ENCODE peak calls at places on chromosome X, in seven cellular contexts. One of them, this sample, is unnamed.

GRCh38 chrX:31392541-31392940 is 320.7 kb upstream of the FTHL17 start:
- DNase-seq in astrocyte: peak; percentile 22
- DNase-seq in uterus: no peak
- DNase-seq in hepatocyte: no peak
- DNase-seq in stomach: no peak
- DNase-seq in MM.1S: no peak
- DNase-seq in OCI-LY7: no peak
- DNase-seq in this sample: no peak

GRCh38 chrX:74349387-74349786 is 45.4 kb downstream of the ZCCHC13 start:
- DNase-seq in hepatocyte: no peak
- DNase-seq in MM.1S: no peak
- DNase-seq in uterus: no peak
- DNase-seq in astrocyte: peak; percentile 85
- DNase-seq in OCI-LY7: no peak
- DNase-seq in stomach: no peak
- DNase-seq in this sample: no peak

GRCh38 chrX:150198776-150199175 is 164.3 kb upstream of the MAMLD1 start:
- DNase-seq in hepatocyte: no peak
- DNase-seq in stomach: no peak
- DNase-seq in uterus: no peak
- DNase-seq in astrocyte: no peak
- DNase-seq in OCI-LY7: no peak
- DNase-seq in MM.1S: no peak
- DNase-seq in this sample: no peak

GRCh38 chrX:134416106-134416505 is 43.9 kb upstream of the HPRT1 start:
- DNase-seq in OCI-LY7: no peak
- DNase-seq in stomach: no peak
- DNase-seq in astrocyte: no peak
- DNase-seq in uterus: no peak
- DNase-seq in MM.1S: no peak
- DNase-seq in hepatocyte: no peak
- DNase-seq in this sample: no peak

GRCh38 chrX:107654778-107655761 is 26.8 kb downstream of the PRPS1 start:
- DNase-seq in stomach: peak; percentile 61
- DNase-seq in MM.1S: no peak
- DNase-seq in OCI-LY7: peak; percentile 67
- DNase-seq in hepatocyte: peak; percentile 88
- DNase-seq in uterus: peak; percentile 50
- DNase-seq in astrocyte: peak; percentile 87
- DNase-seq in this sample: peak; percentile 35

GRCh38 chrX:87679849-87680248 is 162.2 kb downstream of the KLHL4 start:
- DNase-seq in uterus: no peak
- DNase-seq in OCI-LY7: no peak
- DNase-seq in MM.1S: no peak
- DNase-seq in hepatocyte: no peak
- DNase-seq in astrocyte: no peak
- DNase-seq in stomach: no peak
- DNase-seq in this sample: no peak

GRCh38 chrX:122219735-122220134 is 964.3 kb upstream of the GRIA3 start:
- DNase-seq in uterus: no peak
- DNase-seq in astrocyte: no peak
- DNase-seq in stomach: no peak
- DNase-seq in MM.1S: no peak
- DNase-seq in OCI-LY7: no peak
- DNase-seq in hepatocyte: no peak
- DNase-seq in this sample: no peak

GRCh38 chrX:69029696-69030245 is 135.5 kb downstream of the PJA1 start:
- DNase-seq in OCI-LY7: no peak
- DNase-seq in MM.1S: no peak
- DNase-seq in uterus: no peak
- DNase-seq in astrocyte: no peak
- DNase-seq in hepatocyte: no peak
- DNase-seq in stomach: no peak
- DNase-seq in this sample: no peak

GRCh38 chrX:45743081-45743533 is 542.4 kb upstream of the DIPK2B start:
- DNase-seq in stomach: no peak
- DNase-seq in astrocyte: peak; percentile 52
- DNase-seq in uterus: no peak
- DNase-seq in OCI-LY7: no peak
- DNase-seq in hepatocyte: no peak
- DNase-seq in MM.1S: no peak
- DNase-seq in this sample: no peak

GRCh38 chrX:154409222-154409871 is at the start of gene DNASE1L1:
- DNase-seq in stomach: peak; percentile 90
- DNase-seq in astrocyte: peak; percentile 82
- DNase-seq in MM.1S: peak; percentile 69
- DNase-seq in OCI-LY7: no peak
- DNase-seq in hepatocyte: peak; percentile 90
- DNase-seq in uterus: peak; percentile 85
- DNase-seq in this sample: peak; percentile 87

GRCh38 chrX:34654939-34655338 is 2.1 kb downstream of the TMEM47 start:
- DNase-seq in astrocyte: no peak
- DNase-seq in OCI-LY7: no peak
- DNase-seq in stomach: no peak
- DNase-seq in uterus: no peak
- DNase-seq in MM.1S: no peak
- DNase-seq in hepatocyte: no peak
- DNase-seq in this sample: no peak

GRCh38 chrX:110287605-110288004 is 30.3 kb downstream of the AMMECR1 start:
- DNase-seq in MM.1S: no peak
- DNase-seq in OCI-LY7: no peak
- DNase-seq in stomach: no peak
- DNase-seq in hepatocyte: no peak
- DNase-seq in uterus: no peak
- DNase-seq in astrocyte: no peak
- DNase-seq in this sample: no peak

GRCh38 chrX:153687121-153688039 is at the start of gene SLC6A8:
- DNase-seq in stomach: peak; percentile 74
- DNase-seq in hepatocyte: peak; percentile 81
- DNase-seq in MM.1S: peak; percentile 33
- DNase-seq in OCI-LY7: peak; percentile 31
- DNase-seq in astrocyte: peak; percentile 26
- DNase-seq in uterus: peak; percentile 78
- DNase-seq in this sample: peak; percentile 77

GRCh38 chrX:67585401-67585800 is 41.6 kb downstream of the AR start:
- DNase-seq in MM.1S: no peak
- DNase-seq in OCI-LY7: no peak
- DNase-seq in uterus: no peak
- DNase-seq in astrocyte: no peak
- DNase-seq in hepatocyte: no peak
- DNase-seq in stomach: no peak
- DNase-seq in this sample: no peak

GRCh38 chrX:30822068-30822671 is 66.9 kb downstream of the TAB3 start:
- DNase-seq in hepatocyte: peak; percentile 7
- DNase-seq in uterus: no peak
- DNase-seq in stomach: no peak
- DNase-seq in astrocyte: no peak
- DNase-seq in OCI-LY7: peak; percentile 51
- DNase-seq in MM.1S: peak; percentile 36
- DNase-seq in this sample: no peak

GRCh38 chrX:136147320-136147901 is at the start of gene FHL1:
- DNase-seq in OCI-LY7: peak; percentile 4
- DNase-seq in astrocyte: no peak
- DNase-seq in MM.1S: peak; percentile 47
- DNase-seq in uterus: peak; percentile 79
- DNase-seq in stomach: peak; percentile 57
- DNase-seq in hepatocyte: peak; percentile 40
- DNase-seq in this sample: peak; percentile 24

GRCh38 chrX:101337776-101338271 is 10.7 kb downstream of the TIMM8A start:
- DNase-seq in astrocyte: no peak
- DNase-seq in MM.1S: no peak
- DNase-seq in uterus: no peak
- DNase-seq in OCI-LY7: no peak
- DNase-seq in hepatocyte: no peak
- DNase-seq in stomach: no peak
- DNase-seq in this sample: no peak

GRCh38 chrX:7059214-7059838 is 88.2 kb upstream of the STS start:
- DNase-seq in hepatocyte: no peak
- DNase-seq in stomach: no peak
- DNase-seq in MM.1S: peak; percentile 90
- DNase-seq in astrocyte: no peak
- DNase-seq in OCI-LY7: no peak
- DNase-seq in uterus: no peak
- DNase-seq in this sample: no peak

GRCh38 chrX:31126205-31126604 is 54.4 kb upstream of the FTHL17 start:
- DNase-seq in MM.1S: no peak
- DNase-seq in hepatocyte: no peak
- DNase-seq in astrocyte: peak; percentile 81
- DNase-seq in OCI-LY7: no peak
- DNase-seq in uterus: no peak
- DNase-seq in stomach: no peak
- DNase-seq in this sample: peak; percentile 59

GRCh38 chrX:153739754-153740486 is 15.3 kb downstream of the ABCD1 start:
- DNase-seq in MM.1S: no peak
- DNase-seq in astrocyte: no peak
- DNase-seq in uterus: no peak
- DNase-seq in OCI-LY7: no peak
- DNase-seq in stomach: no peak
- DNase-seq in hepatocyte: no peak
- DNase-seq in this sample: no peak

GRCh38 chrX:46703980-46704379 is 54.9 kb downstream of the SLC9A7 start:
- DNase-seq in MM.1S: no peak
- DNase-seq in hepatocyte: no peak
- DNase-seq in uterus: no peak
- DNase-seq in astrocyte: no peak
- DNase-seq in stomach: no peak
- DNase-seq in OCI-LY7: peak; percentile 38
- DNase-seq in this sample: no peak

GRCh38 chrX:23901805-23902204 is 5.9 kb downstream of the APOO start:
- DNase-seq in uterus: peak; percentile 59
- DNase-seq in MM.1S: peak; percentile 50
- DNase-seq in astrocyte: peak; percentile 54
- DNase-seq in stomach: peak; percentile 39
- DNase-seq in hepatocyte: peak; percentile 90
- DNase-seq in OCI-LY7: peak; percentile 71
- DNase-seq in this sample: peak; percentile 68

GRCh38 chrX:13688384-13688771 is 550 bp upstream of the RAB9A start:
- DNase-seq in astrocyte: no peak
- DNase-seq in hepatocyte: no peak
- DNase-seq in OCI-LY7: no peak
- DNase-seq in uterus: no peak
- DNase-seq in stomach: no peak
- DNase-seq in MM.1S: no peak
- DNase-seq in this sample: no peak

GRCh38 chrX:38206542-38206941 is 14.1 kb downstream of the SRPX start:
- DNase-seq in stomach: no peak
- DNase-seq in MM.1S: no peak
- DNase-seq in hepatocyte: no peak
- DNase-seq in uterus: no peak
- DNase-seq in OCI-LY7: no peak
- DNase-seq in astrocyte: no peak
- DNase-seq in this sample: no peak

GRCh38 chrX:103774070-103774642 is 2.5 kb upstream of the PLP1 start:
- DNase-seq in hepatocyte: peak; percentile 27
- DNase-seq in MM.1S: peak; percentile 10
- DNase-seq in OCI-LY7: peak; percentile 7
- DNase-seq in stomach: no peak
- DNase-seq in astrocyte: no peak
- DNase-seq in uterus: peak; percentile 14
- DNase-seq in this sample: no peak
- H3K4me1 ChIP-seq in hepatocyte: no peaks in the 10 kb centered on the region
- H3K4me1 ChIP-seq in MM.1S: no peaks in the 10 kb centered on the region
- H3K4me1 ChIP-seq in OCI-LY7: no peaks in the 10 kb centered on the region
- H3K4me1 ChIP-seq in stomach: no peaks in the 10 kb centered on the region
- H3K4me1 ChIP-seq in astrocyte: peaks cover 1% of the 10 kb centered on the region
- H3K4me1 ChIP-seq in uterus: no peaks in the 10 kb centered on the region
- H3K4me1 ChIP-seq in this sample: no peaks in the 10 kb centered on the region

DNA sequence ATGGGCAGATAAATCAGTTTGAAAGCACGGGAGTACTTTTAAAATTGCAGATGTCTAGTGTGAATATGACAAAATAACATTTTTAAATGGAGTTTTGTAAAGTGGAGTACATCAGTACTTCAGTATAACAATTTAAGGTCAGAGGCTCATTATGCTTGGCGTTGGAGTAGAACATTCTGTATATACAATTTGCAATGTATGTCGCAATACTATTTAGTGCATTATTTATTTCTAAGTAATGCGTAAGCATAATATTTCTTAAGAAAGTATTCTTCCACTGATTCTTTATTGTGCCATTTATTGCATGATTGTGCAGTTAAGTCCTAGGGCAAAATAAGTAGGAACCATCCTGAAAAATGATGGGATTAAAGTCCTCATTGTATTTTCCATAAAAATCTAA is 461.6 kb downstream of the AFF2 start:
- DNase-seq in astrocyte: no peak
- DNase-seq in uterus: no peak
- DNase-seq in hepatocyte: no peak
- DNase-seq in MM.1S: no peak
- DNase-seq in stomach: no peak
- DNase-seq in OCI-LY7: no peak
- DNase-seq in this sample: no peak
- TF ChIP-seq CTCF in astrocyte: no peak
- TF ChIP-seq CTCF in uterus: no peak
- TF ChIP-seq CTCF in hepatocyte: no peak
- TF ChIP-seq CTCF in MM.1S: no peak
- TF ChIP-seq CTCF in stomach: no peak
- TF ChIP-seq CTCF in OCI-LY7: no peak
- TF ChIP-seq CTCF in this sample: no peak

DNA sequence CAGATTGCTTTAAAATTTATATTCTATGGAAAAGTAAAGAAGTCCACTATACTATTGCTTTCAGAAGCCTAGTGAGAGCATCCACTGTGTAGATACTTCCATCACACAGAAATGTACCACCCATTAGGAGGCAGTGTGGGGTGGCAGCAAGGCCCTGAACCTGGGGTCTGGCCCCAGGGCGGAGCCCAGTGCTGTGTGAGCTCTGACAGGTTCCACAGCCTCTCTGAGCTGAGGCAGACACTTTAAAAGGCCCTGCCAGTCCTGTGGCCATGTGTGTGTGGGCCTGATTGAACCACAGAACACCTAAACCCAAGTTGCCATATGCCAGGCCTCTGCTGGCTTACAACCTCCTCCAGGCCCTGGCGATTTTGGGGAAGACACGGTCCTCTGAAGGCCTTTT is 49.2 kb downstream of the PHKA2 start:
- DNase-seq in astrocyte: no peak
- DNase-seq in stomach: no peak
- DNase-seq in uterus: no peak
- DNase-seq in OCI-LY7: no peak
- DNase-seq in MM.1S: no peak
- DNase-seq in hepatocyte: no peak
- DNase-seq in this sample: no peak
- H3K27ac ChIP-seq in astrocyte: no peak overlapping the region
- H3K27ac ChIP-seq in stomach: no peak overlapping the region
- H3K27ac ChIP-seq in uterus: no peak overlapping the region
- H3K27ac ChIP-seq in OCI-LY7: no peak overlapping the region
- H3K27ac ChIP-seq in MM.1S: no peak overlapping the region
- H3K27ac ChIP-seq in hepatocyte: peak overlapping the region; percentile 37
- H3K27ac ChIP-seq in this sample: no peak overlapping the region

GRCh38 chrX:40083979-40084359 is 13.8 kb downstream of the BCOR start:
- DNase-seq in hepatocyte: no peak
- DNase-seq in astrocyte: no peak
- DNase-seq in stomach: no peak
- DNase-seq in MM.1S: no peak
- DNase-seq in uterus: no peak
- DNase-seq in OCI-LY7: no peak
- DNase-seq in this sample: no peak
- H3K4me1 ChIP-seq in hepatocyte: peaks cover 78% of the 10 kb centered on the region
- H3K4me1 ChIP-seq in astrocyte: peaks cover 27% of the 10 kb centered on the region
- H3K4me1 ChIP-seq in stomach: peaks cover 51% of the 10 kb centered on the region
- H3K4me1 ChIP-seq in MM.1S: peaks cover 4% of the 10 kb centered on the region
- H3K4me1 ChIP-seq in uterus: no peaks in the 10 kb centered on the region
- H3K4me1 ChIP-seq in OCI-LY7: peaks cover 49% of the 10 kb centered on the region
- H3K4me1 ChIP-seq in this sample: peaks cover 14% of the 10 kb centered on the region

GRCh38 chrX:56783450-56783831 is 54.4 kb downstream of the NBDY start:
- DNase-seq in astrocyte: no peak
- DNase-seq in hepatocyte: no peak
- DNase-seq in stomach: peak; percentile 77
- DNase-seq in OCI-LY7: no peak
- DNase-seq in MM.1S: peak; percentile 73
- DNase-seq in uterus: peak; percentile 82
- DNase-seq in this sample: peak; percentile 83
- TF ChIP-seq CTCF in astrocyte: no peak
- TF ChIP-seq CTCF in hepatocyte: no peak
- TF ChIP-seq CTCF in stomach: peak; percentile 51
- TF ChIP-seq CTCF in OCI-LY7: no peak
- TF ChIP-seq CTCF in MM.1S: peak; percentile 31
- TF ChIP-seq CTCF in uterus: peak; percentile 66
- TF ChIP-seq CTCF in this sample: no peak

This sample was measured in adrenal gland.